ENCODE peak calls at places on chromosomes 7 and 10, in nine cellular contexts. One of them, this sample, is unnamed.
A peak's percentile ranks its signal among the peaks of the same experiment; 100 is the strongest.

GRCh38 chr10:115214799-115215198 is 121.6 kb downstream of the ATRNL1 start:
- DNase-seq in astrocyte of the spinal cord: no peak
- DNase-seq in foreskin fibroblast: no peak
- DNase-seq in sigmoid colon: no peak
- DNase-seq in endothelial cell: no peak
- DNase-seq in type B pancreatic cell: no peak
- DNase-seq in WTC11: no peak
- DNase-seq in GM10248: no peak
- DNase-seq in neural crest cell: no peak
- DNase-seq in this sample: no peak

GRCh38 chr7:47375121-47375551 is 206.8 kb downstream of the TNS3 start:
- DNase-seq in astrocyte of the spinal cord: peak; percentile 67
- DNase-seq in foreskin fibroblast: peak; percentile 27
- DNase-seq in sigmoid colon: peak; percentile 29
- DNase-seq in endothelial cell: no peak
- DNase-seq in type B pancreatic cell: no peak
- DNase-seq in WTC11: no peak
- DNase-seq in GM10248: no peak
- DNase-seq in neural crest cell: no peak
- DNase-seq in this sample: no peak

GRCh38 chr7:74280985-74281384 is 8.2 kb upstream of the CLIP2 start:
- DNase-seq in astrocyte of the spinal cord: no peak
- DNase-seq in foreskin fibroblast: peak; percentile 51
- DNase-seq in sigmoid colon: no peak
- DNase-seq in endothelial cell: no peak
- DNase-seq in type B pancreatic cell: no peak
- DNase-seq in WTC11: no peak
- DNase-seq in GM10248: no peak
- DNase-seq in neural crest cell: no peak
- DNase-seq in this sample: no peak

GRCh38 chr10:71255817-71256660 is 43.7 kb downstream of the UNC5B start:
- DNase-seq in astrocyte of the spinal cord: peak; percentile 93
- DNase-seq in foreskin fibroblast: peak; percentile 91
- DNase-seq in sigmoid colon: peak; percentile 84
- DNase-seq in endothelial cell: no peak
- DNase-seq in type B pancreatic cell: no peak
- DNase-seq in WTC11: no peak
- DNase-seq in GM10248: no peak
- DNase-seq in neural crest cell: no peak
- DNase-seq in this sample: no peak

GRCh38 chr10:32481606-32482005 is 35.7 kb downstream of the CCDC7 start:
- DNase-seq in astrocyte of the spinal cord: no peak
- DNase-seq in foreskin fibroblast: no peak
- DNase-seq in sigmoid colon: no peak
- DNase-seq in endothelial cell: no peak
- DNase-seq in type B pancreatic cell: no peak
- DNase-seq in WTC11: no peak
- DNase-seq in GM10248: no peak
- DNase-seq in neural crest cell: no peak
- DNase-seq in this sample: no peak

GRCh38 chr7:34225193-34225592 is 319.9 kb downstream of the BMPER start:
- DNase-seq in astrocyte of the spinal cord: no peak
- DNase-seq in foreskin fibroblast: no peak
- DNase-seq in sigmoid colon: no peak
- DNase-seq in endothelial cell: no peak
- DNase-seq in type B pancreatic cell: no peak
- DNase-seq in WTC11: no peak
- DNase-seq in GM10248: no peak
- DNase-seq in neural crest cell: no peak
- DNase-seq in this sample: no peak

GRCh38 chr10:115084434-115084833 is 8.7 kb upstream of the ATRNL1 start:
- DNase-seq in astrocyte of the spinal cord: no peak
- DNase-seq in foreskin fibroblast: no peak
- DNase-seq in sigmoid colon: no peak
- DNase-seq in endothelial cell: no peak
- DNase-seq in type B pancreatic cell: no peak
- DNase-seq in WTC11: no peak
- DNase-seq in GM10248: no peak
- DNase-seq in neural crest cell: no peak
- DNase-seq in this sample: no peak

GRCh38 chr10:3045471-3046209 is 21.7 kb upstream of the PFKP start:
- DNase-seq in astrocyte of the spinal cord: peak; percentile 84
- DNase-seq in foreskin fibroblast: peak; percentile 69
- DNase-seq in sigmoid colon: peak; percentile 76
- DNase-seq in endothelial cell: peak; percentile 42
- DNase-seq in type B pancreatic cell: no peak
- DNase-seq in WTC11: peak; percentile 58
- DNase-seq in GM10248: no peak
- DNase-seq in neural crest cell: peak; percentile 57
- DNase-seq in this sample: no peak

GRCh38 chr10:4073912-4074311 is 288.9 kb upstream of the KLF6 start:
- DNase-seq in astrocyte of the spinal cord: peak; percentile 56
- DNase-seq in foreskin fibroblast: peak; percentile 86
- DNase-seq in sigmoid colon: no peak
- DNase-seq in endothelial cell: no peak
- DNase-seq in type B pancreatic cell: no peak
- DNase-seq in WTC11: no peak
- DNase-seq in GM10248: no peak
- DNase-seq in neural crest cell: no peak
- DNase-seq in this sample: no peak

GRCh38 chr10:27223964-27224363 is 16.6 kb downstream of the ACBD5 start:
- DNase-seq in astrocyte of the spinal cord: peak; percentile 39
- DNase-seq in foreskin fibroblast: peak; percentile 8
- DNase-seq in sigmoid colon: no peak
- DNase-seq in endothelial cell: peak; percentile 26
- DNase-seq in type B pancreatic cell: no peak
- DNase-seq in WTC11: peak; percentile 28
- DNase-seq in GM10248: no peak
- DNase-seq in neural crest cell: peak; percentile 5
- DNase-seq in this sample: no peak

GRCh38 chr10:129759214-129760002 is 204.7 kb downstream of the EBF3 start:
- DNase-seq in astrocyte of the spinal cord: no peak
- DNase-seq in foreskin fibroblast: no peak
- DNase-seq in sigmoid colon: peak; percentile 53
- DNase-seq in endothelial cell: no peak
- DNase-seq in type B pancreatic cell: peak; percentile 65
- DNase-seq in WTC11: no peak
- DNase-seq in GM10248: no peak
- DNase-seq in neural crest cell: no peak
- DNase-seq in this sample: no peak

GRCh38 chr7:26155531-26156375 is 3.8 kb downstream of the NFE2L3 start:
- DNase-seq in astrocyte of the spinal cord: peak; percentile 38
- DNase-seq in foreskin fibroblast: peak; percentile 73
- DNase-seq in sigmoid colon: no peak
- DNase-seq in endothelial cell: no peak
- DNase-seq in type B pancreatic cell: no peak
- DNase-seq in WTC11: no peak
- DNase-seq in GM10248: no peak
- DNase-seq in neural crest cell: no peak
- DNase-seq in this sample: no peak
- TF ChIP-seq CTCF in astrocyte of the spinal cord: no peak
- TF ChIP-seq CTCF in foreskin fibroblast: no peak
- TF ChIP-seq CTCF in sigmoid colon: no peak
- TF ChIP-seq CTCF in endothelial cell: no peak
- TF ChIP-seq CTCF in type B pancreatic cell: no peak
- TF ChIP-seq CTCF in WTC11: no peak
- TF ChIP-seq CTCF in GM10248: no peak
- TF ChIP-seq CTCF in neural crest cell: no peak
- TF ChIP-seq CTCF in this sample: no peak

DNA sequence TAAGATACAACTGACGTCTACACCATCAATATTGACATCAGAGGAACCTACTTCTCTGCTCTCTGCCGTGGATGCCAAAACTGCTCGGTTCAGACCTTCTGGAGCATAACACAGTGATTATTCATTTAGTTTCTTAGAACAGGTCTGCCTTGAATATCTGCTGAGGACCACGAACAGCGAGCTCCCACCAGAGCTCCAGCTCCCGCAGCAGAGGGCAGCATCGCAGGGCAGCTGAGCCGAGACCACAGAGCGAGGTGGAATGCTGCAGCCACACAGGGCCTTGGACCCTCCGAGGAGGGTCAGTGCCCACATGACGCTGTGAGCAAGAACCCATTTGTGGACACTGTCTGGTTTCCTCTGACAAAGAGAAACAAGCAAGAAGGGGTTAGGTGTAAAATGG is 6.8 kb downstream of the VIPR2 start:
- DNase-seq in astrocyte of the spinal cord: no peak
- DNase-seq in foreskin fibroblast: no peak
- DNase-seq in sigmoid colon: no peak
- DNase-seq in endothelial cell: no peak
- DNase-seq in type B pancreatic cell: no peak
- DNase-seq in WTC11: no peak
- DNase-seq in GM10248: no peak
- DNase-seq in neural crest cell: no peak
- DNase-seq in this sample: no peak
- TF ChIP-seq CTCF in astrocyte of the spinal cord: no peak
- TF ChIP-seq CTCF in foreskin fibroblast: no peak
- TF ChIP-seq CTCF in sigmoid colon: no peak
- TF ChIP-seq CTCF in endothelial cell: no peak
- TF ChIP-seq CTCF in type B pancreatic cell: no peak
- TF ChIP-seq CTCF in WTC11: no peak
- TF ChIP-seq CTCF in GM10248: no peak
- TF ChIP-seq CTCF in neural crest cell: no peak
- TF ChIP-seq CTCF in this sample: no peak

GRCh38 chr7:38889872-38890432 is 19.0 kb downstream of the VPS41 start:
- DNase-seq in astrocyte of the spinal cord: no peak
- DNase-seq in foreskin fibroblast: no peak
- DNase-seq in sigmoid colon: no peak
- DNase-seq in endothelial cell: no peak
- DNase-seq in type B pancreatic cell: no peak
- DNase-seq in WTC11: no peak
- DNase-seq in GM10248: no peak
- DNase-seq in neural crest cell: no peak
- DNase-seq in this sample: no peak
- TF ChIP-seq CTCF in astrocyte of the spinal cord: no peak
- TF ChIP-seq CTCF in foreskin fibroblast: peak; percentile 4
- TF ChIP-seq CTCF in sigmoid colon: no peak
- TF ChIP-seq CTCF in endothelial cell: peak; percentile 85
- TF ChIP-seq CTCF in type B pancreatic cell: peak; percentile 73
- TF ChIP-seq CTCF in WTC11: no peak
- TF ChIP-seq CTCF in GM10248: no peak
- TF ChIP-seq CTCF in neural crest cell: peak; percentile 59
- TF ChIP-seq CTCF in this sample: peak; percentile 79

GRCh38 chr7:17069146-17069545 is 187.4 kb upstream of the AGR3 start:
- DNase-seq in astrocyte of the spinal cord: no peak
- DNase-seq in foreskin fibroblast: no peak
- DNase-seq in sigmoid colon: no peak
- DNase-seq in endothelial cell: no peak
- DNase-seq in type B pancreatic cell: no peak
- DNase-seq in WTC11: no peak
- DNase-seq in GM10248: peak; percentile 32
- DNase-seq in neural crest cell: no peak
- DNase-seq in this sample: no peak
- TF ChIP-seq CTCF in astrocyte of the spinal cord: no peak
- TF ChIP-seq CTCF in foreskin fibroblast: no peak
- TF ChIP-seq CTCF in sigmoid colon: no peak
- TF ChIP-seq CTCF in endothelial cell: no peak
- TF ChIP-seq CTCF in type B pancreatic cell: no peak
- TF ChIP-seq CTCF in WTC11: no peak
- TF ChIP-seq CTCF in GM10248: no peak
- TF ChIP-seq CTCF in neural crest cell: no peak
- TF ChIP-seq CTCF in this sample: no peak